ENCODE peak calls at places on chromosomes 2 and 18, in nine cellular contexts. I is hepatocyte, Y is heart left ventricle, B is foreskin keratinocyte, M is NCI-H345, K is NCI-H1092, U is HT1080, P is A172, W is NCI-H1694. F is an unnamed sample.

GRCh38 chr18:10490401-10491289 is 35.2 kb upstream of the NAPG start:
- DNase-seq in I (peak; percentile 64), Y (no peak), B (no peak), M (no peak), K (no peak), U (peak; percentile 38), P (no peak), W (no peak), F (no peak)

GRCh38 chr18:21769206-21769605 is 28.6 kb downstream of the MIB1 start:
- DNase-seq in I (no peak), Y (no peak), B (no peak), M (no peak), K (no peak), U (no peak), P (no peak), W (no peak), F (no peak)

GRCh38 chr2:240793313-240794177 is 26.5 kb downstream of the KIF1A start:
- DNase-seq in I (no peak), Y (no peak), B (no peak), M (no peak), K (no peak), U (no peak), P (no peak), W (no peak), F (no peak)

GRCh38 chr2:108536133-108536780 is 2.0 kb downstream of the LIMS1 start:
- DNase-seq in I (no peak), Y (no peak), B (no peak), M (no peak), K (no peak), U (peak; percentile 46), P (peak; percentile 37), W (no peak), F (no peak)

GRCh38 chr18:23037646-23038045 is 97.6 kb upstream of the CABLES1 start:
- DNase-seq in I (no peak), Y (no peak), B (no peak), M (no peak), K (no peak), U (no peak), P (no peak), W (no peak), F (no peak)

GRCh38 chr2:220090050-220090449 is 462.6 kb downstream of the SLC4A3 start:
- DNase-seq in I (no peak), Y (no peak), B (no peak), M (no peak), K (no peak), U (no peak), P (no peak), W (no peak), F (no peak)

GRCh38 chr18:67553471-67553870 is 37.0 kb upstream of the DSEL start:
- DNase-seq in I (no peak), Y (no peak), B (no peak), M (no peak), K (no peak), U (no peak), P (no peak), W (peak; percentile 75), F (no peak)

GRCh38 chr2:160427629-160428424 is 65.8 kb downstream of the RBMS1 start:
- DNase-seq in I (no peak), Y (peak; percentile 36), B (no peak), M (no peak), K (no peak), U (no peak), P (peak; percentile 53), W (no peak), F (no peak)

GRCh38 chr18:38961880-38962279 is 1396.3 kb upstream of the CELF4 start:
- DNase-seq in I (no peak), Y (no peak), B (no peak), M (peak; percentile 76), K (no peak), U (no peak), P (no peak), W (no peak), F (no peak)

GRCh38 chr2:109125595-109126500 is 3.2 kb upstream of the SH3RF3 start:
- DNase-seq in I (no peak), Y (no peak), B (peak; percentile 71), M (no peak), K (no peak), U (peak; percentile 89), P (peak; percentile 94), W (no peak), F (peak; percentile 91)

GRCh38 chr2:75327334-75327733 is 128.0 kb upstream of the TACR1 start:
- DNase-seq in I (no peak), Y (no peak), B (no peak), M (peak; percentile 93), K (no peak), U (no peak), P (peak; percentile 28), W (no peak), F (no peak)

GRCh38 chr18:79169958-79170555 is 100.9 kb downstream of the ATP9B start:
- DNase-seq in I (no peak), Y (no peak), B (no peak), M (no peak), K (no peak), U (no peak), P (peak; percentile 1), W (no peak), F (peak; percentile 5)

GRCh38 chr2:52895726-52896340 is 871.8 kb upstream of the CHAC2 start:
- DNase-seq in I (no peak), Y (no peak), B (no peak), M (no peak), K (no peak), U (no peak), P (no peak), W (no peak), F (no peak)

GRCh38 chr2:157196956-157197355 is 60.5 kb upstream of the GALNT5 start:
- DNase-seq in I (no peak), Y (no peak), B (no peak), M (no peak), K (no peak), U (no peak), P (no peak), W (no peak), F (no peak)

GRCh38 chr18:24031318-24031717 is 16.8 kb downstream of the TTC39C start:
- DNase-seq in I (no peak), Y (no peak), B (no peak), M (no peak), K (no peak), U (no peak), P (no peak), W (no peak), F (no peak)

GRCh38 chr2:118902279-118903028 is 39.5 kb upstream of the MARCO start:
- DNase-seq in I (no peak), Y (no peak), B (no peak), M (no peak), K (no peak), U (no peak), P (no peak), W (no peak), F (no peak)

GRCh38 chr2:43276962-43277383 is 50.6 kb upstream of the ZFP36L2 start:
- DNase-seq in I (no peak), Y (no peak), B (no peak), M (no peak), K (no peak), U (peak; percentile 70), P (peak; percentile 49), W (no peak), F (no peak)

GRCh38 chr2:67891642-67892041 is 171.2 kb downstream of the C1D start:
- DNase-seq in I (peak; percentile 26), Y (no peak), B (no peak), M (no peak), K (no peak), U (no peak), P (no peak), W (no peak), F (no peak)

GRCh38 chr18:715626-716025 is 3.2 kb upstream of the ENOSF1 start:
- DNase-seq in I (no peak), Y (no peak), B (no peak), M (no peak), K (no peak), U (peak; percentile 33), P (peak; percentile 6), W (no peak), F (peak; percentile 14)

GRCh38 chr2:235903803-235904637 is 264.2 kb downstream of the GBX2 start:
- DNase-seq in I (no peak), Y (no peak), B (no peak), M (no peak), K (no peak), U (no peak), P (no peak), W (no peak), F (no peak)

F was measured in RWPE1.